ENCODE peak calls at places on chromosomes 3 and 15, in five cellular contexts. F is stimulated activated CD4-positive, alpha-beta T cell treated with anti-CD3 and anti-CD28 coated beads, Interleukin-4, amount 100 ng/mL, for 4 hours; L is tibial nerve; J is hippocampal formation; D is bronchial epithelial cell. W is an unnamed sample.

GRCh38 chr3:157532529-157533297 is 29.5 kb upstream of the VEPH1 start:
- DNase-seq in D (peak; percentile 74), L (no peak), F (no peak), J (peak; percentile 73), W (peak; percentile 66)

GRCh38 chr3:49671291-49672288 is 2.6 kb upstream of the APEH start:
- DNase-seq in J (no peak), F (peak; percentile 68), D (peak; percentile 68), L (no peak), W (no peak)

GRCh38 chr3:134369231-134369741 is 5.0 kb downstream of the AMOTL2 start:
- DNase-seq in L (no peak), F (no peak), J (no peak), D (no peak), W (no peak)

GRCh38 chr3:14234197-14235002 is 55.8 kb downstream of the LSM3 start:
- DNase-seq in L (peak; percentile 51), J (no peak), D (peak; percentile 94), F (no peak), W (no peak)

GRCh38 chr3:194884649-194885315 is 199.1 kb downstream of the FAM43A start:
- DNase-seq in J (no peak), D (no peak), L (no peak), F (no peak), W (no peak)

GRCh38 chr3:82002993-82003642 is 241.7 kb upstream of the GBE1 start:
- DNase-seq in D (no peak), L (no peak), J (peak; percentile 22), F (no peak), W (no peak)

GRCh38 chr3:56884387-56884786 is 82.6 kb upstream of the ARHGEF3 start:
- DNase-seq in J (no peak), L (no peak), F (no peak), D (peak; percentile 92), W (no peak)

GRCh38 chr3:135217730-135218129 is 422.7 kb downstream of the EPHB1 start:
- DNase-seq in F (no peak), L (no peak), J (no peak), D (no peak), W (no peak)

GRCh38 chr3:162141232-162141631 is 644.6 kb downstream of the OTOL1 start:
- DNase-seq in F (no peak), D (peak; percentile 8), L (no peak), J (no peak), W (no peak)

GRCh38 chr15:69392352-69392751 is 21.8 kb upstream of the KIF23 start:
- DNase-seq in D (no peak), J (no peak), L (no peak), F (no peak), W (no peak)

GRCh38 chr3:187888658-187889057 is 143.4 kb upstream of the BCL6 start:
- DNase-seq in J (no peak), L (no peak), D (no peak), F (no peak), W (no peak)

GRCh38 chr3:179949428-179949827 is 87.3 kb downstream of the PEX5L start:
- DNase-seq in J (no peak), D (no peak), F (no peak), L (no peak), W (no peak)

GRCh38 chr3:184380210-184380626 is 364 bp downstream of the CHRD start:
- DNase-seq in J (peak; percentile 17), D (no peak), F (peak; percentile 40), L (no peak), W (no peak)

GRCh38 chr3:195867631-195868335 is 40.6 kb downstream of the TNK2 start:
- DNase-seq in L (no peak), D (no peak), F (no peak), J (no peak), W (no peak)

GRCh38 chr3:186754006-186754405 is 29.4 kb upstream of the EIF4A2 start:
- DNase-seq in L (no peak), D (peak; percentile 96), F (no peak), J (no peak), W (no peak)

GRCh38 chr15:94306700-94307650 is 75.6 kb downstream of the MCTP2 start:
- DNase-seq in L (no peak), J (no peak), D (peak; percentile 82), F (no peak), W (no peak)

GRCh38 chr3:178062126-178062525 is 474.1 kb upstream of the KCNMB2 start:
- DNase-seq in J (no peak), D (no peak), F (no peak), L (no peak), W (no peak)

GRCh38 chr15:78617131-78617915 is 3.5 kb downstream of the CHRNA3 start:
- DNase-seq in J (no peak), L (no peak), D (peak; percentile 30), F (no peak), W (no peak)

GRCh38 chr3:10570196-10570946 is 65.0 kb upstream of the ATP2B2 start:
- DNase-seq in F (no peak), J (no peak), L (no peak), D (no peak), W (no peak)

GRCh38 chr3:52845691-52846426 is 11.0 kb upstream of the MUSTN1 start:
- DNase-seq in F (peak; percentile 23), D (no peak), L (no peak), J (no peak), W (no peak)

GRCh38 chr3:26621891-26622633 is 510 bp upstream of the LRRC3B start:
- DNase-seq in D (no peak), J (no peak), F (no peak), L (no peak), W (no peak)

GRCh38 chr3:8490079-8490552 is 11.5 kb upstream of the LMCD1 start:
- DNase-seq in D (peak; percentile 85), L (no peak), J (no peak), F (no peak), W (no peak)

GRCh38 chr3:27216955-27217552 is 152.1 kb downstream of the NEK10 start:
- DNase-seq in D (peak; percentile 79), F (no peak), L (no peak), J (no peak), W (no peak)

GRCh38 chr3:4852780-4853748 is 126.2 kb upstream of the BHLHE40 start:
- DNase-seq in F (no peak), D (no peak), L (no peak), J (no peak), W (no peak)

GRCh38 chr3:123349566-123350450 is 99.1 kb downstream of the ADCY5 start:
- DNase-seq in L (no peak), F (no peak), J (no peak), D (no peak), W (no peak)

GRCh38 chr3:197752107-197752506 is 2.4 kb downstream of the FYTTD1 start:
- DNase-seq in L (no peak), J (no peak), D (no peak), F (no peak), W (no peak)

GRCh38 chr3:140595295-140595694 is 82.6 kb upstream of the TRIM42 start:
- DNase-seq in L (no peak), F (no peak), D (peak; percentile 12), J (no peak), W (no peak)

W was measured in KG1.